ENCODE peak calls at places on chromosomes 13 and 19, in nine cellular contexts. S is activated T-cell treated with anti-CD3 and anti-CD28 coated beads for 24 hours; P is posterior vena cava; G is stimulated activated naive CD8-positive, alpha-beta T cell treated with anti-CD3 and anti-CD28 coated beads, Interleukin-15, Interleukin-2, amounts not matched to agents 100 U/mL and 50 U/mL, for 24 hours; V is naive thymus-derived CD8-positive, alpha-beta T cell; N is progenitor cell of endocrine pancreas; D is HFFc6; E is pons; H is HCEC 1CT. I is an unnamed sample.

GRCh38 chr19:6062274-6062673 is 48.0 kb downstream of the RFX2 start:
- DNase-seq in E (peak; percentile 60), P (peak; percentile 92), S (no peak), V (peak; percentile 52), D (no peak), H (peak; percentile 47), N (no peak), G (peak; percentile 66), I (no peak)

GRCh38 chr13:34695063-34695462 is 247.0 kb upstream of the NBEA start:
- DNase-seq in E (no peak), V (no peak), D (no peak), H (no peak), G (no peak), N (no peak), P (no peak), S (no peak), I (no peak)

GRCh38 chr19:55231391-55232283 is 3.1 kb upstream of the TMEM86B start:
- DNase-seq in H (no peak), N (no peak), S (no peak), V (no peak), E (no peak), D (no peak), G (no peak), P (no peak), I (no peak)

GRCh38 chr19:16115309-16116039 is 3.8 kb downstream of the RAB8A start:
- DNase-seq in S (no peak), G (no peak), V (no peak), E (peak; percentile 71), D (no peak), H (no peak), N (no peak), P (no peak), I (no peak)

GRCh38 chr19:56764296-56764695 is 76.2 kb downstream of the PEG3 start:
- DNase-seq in V (no peak), E (no peak), H (no peak), G (no peak), D (no peak), N (no peak), P (no peak), S (no peak), I (no peak)

GRCh38 chr19:17339088-17339741 is 1.9 kb downstream of the GTPBP3 start:
- DNase-seq in D (no peak), H (no peak), E (no peak), G (peak; percentile 71), P (no peak), V (no peak), S (no peak), N (no peak), I (no peak)

GRCh38 chr19:51491586-51491985 is 10.0 kb downstream of the SIGLEC12 start:
- DNase-seq in E (no peak), P (no peak), S (no peak), G (no peak), H (no peak), D (no peak), N (no peak), V (no peak), I (no peak)

GRCh38 chr19:947707-948533 is 22.1 kb downstream of the ARID3A start:
- DNase-seq in E (peak; percentile 55), V (no peak), G (peak; percentile 32), S (no peak), P (peak; percentile 95), N (no peak), D (no peak), H (no peak), I (no peak)

GRCh38 chr13:81017525-81018152 is 676.7 kb upstream of the SPRY2 start:
- DNase-seq in D (peak; percentile 30), P (no peak), V (no peak), H (peak; percentile 71), N (no peak), S (no peak), E (peak; percentile 89), G (no peak), I (peak; percentile 12)

GRCh38 chr13:102012299-102013293 is 389.3 kb downstream of the FGF14 start:
- DNase-seq in H (no peak), S (no peak), E (no peak), G (no peak), P (no peak), V (no peak), N (no peak), D (no peak), I (no peak)

GRCh38 chr19:48249502-48250014 is 6.2 kb downstream of the CARD8 start:
- DNase-seq in V (peak; percentile 69), H (no peak), S (peak; percentile 69), G (peak; percentile 79), D (no peak), P (peak; percentile 83), N (no peak), E (peak; percentile 76), I (no peak)

GRCh38 chr13:48234652-48235099 is 1.7 kb downstream of the ITM2B start:
- DNase-seq in V (no peak), H (no peak), N (no peak), S (no peak), G (no peak), E (peak; percentile 77), P (no peak), D (no peak), I (no peak)

GRCh38 chr13:104810242-104810641 is 1725.2 kb downstream of the EFNB2 start:
- DNase-seq in E (no peak), D (no peak), V (no peak), N (no peak), S (no peak), H (no peak), G (no peak), P (no peak), I (no peak)

GRCh38 chr19:280541-281007 is 10.6 kb downstream of the PLPP2 start:
- DNase-seq in G (no peak), E (no peak), P (peak; percentile 70), H (no peak), D (no peak), N (no peak), V (no peak), S (no peak), I (no peak)

GRCh38 chr13:45737571-45738002 is 35.5 kb downstream of the CBY2 start:
- DNase-seq in E (no peak), N (no peak), P (no peak), D (no peak), V (no peak), S (no peak), G (peak; percentile 20), H (no peak), I (no peak)

GRCh38 chr19:10651821-10652220 is 2.3 kb upstream of the ILF3 start:
- DNase-seq in N (no peak), V (no peak), S (no peak), G (no peak), P (no peak), E (no peak), H (no peak), D (no peak), I (no peak)

GRCh38 chr13:23794267-23795161 is 94.7 kb downstream of the MIPEP start:
- DNase-seq in V (no peak), N (no peak), G (no peak), E (no peak), S (no peak), D (peak; percentile 62), H (peak; percentile 86), P (no peak), I (no peak)